ENCODE peak calls at places on chromosomes 3 and 15, in seven cellular contexts. R is cardiac muscle cell; I is H9; U is SHP77 treated with DMSO at 0.1 percent for 48 hours; K is activated T-helper 1 cell treated with anti-CD3 and anti-CD28 coated beads, Interleukin-2, amount 50 U/mL, for 16 hours; E is iPS DF 19.7; Z is smooth muscle cell of the brain vasculature. A is an unnamed sample.
A peak's percentile ranks its signal among the peaks of the same experiment; 100 is the strongest.

GRCh38 chr3:165603196-165603595 is 234.0 kb downstream of the BCHE start:
- DNase-seq in I (no peak), K (no peak), R (no peak), E (no peak), Z (no peak), U (no peak), A (no peak)

GRCh38 chr3:11582123-11582968 is 61.4 kb downstream of the VGLL4 start:
- DNase-seq in E (no peak), I (peak; percentile 61), Z (no peak), U (no peak), K (no peak), R (peak; percentile 94), A (no peak)

GRCh38 chr3:124296416-124296815 is 304.5 kb upstream of the ROPN1 start:
- DNase-seq in K (no peak), I (no peak), U (no peak), R (no peak), E (no peak), Z (no peak), A (no peak)

GRCh38 chr15:73620078-73620477 is 13.1 kb downstream of the NPTN start:
- DNase-seq in R (no peak), U (no peak), Z (no peak), I (no peak), E (no peak), K (no peak), A (no peak)

GRCh38 chr15:98003528-98003927 is 43.0 kb downstream of the ARRDC4 start:
- DNase-seq in R (no peak), K (no peak), I (no peak), Z (no peak), U (no peak), E (no peak), A (no peak)

GRCh38 chr3:128554465-128555097 is 61.6 kb upstream of the GATA2 start:
- DNase-seq in R (no peak), Z (no peak), I (peak; percentile 38), E (no peak), K (no peak), U (no peak), A (no peak)

GRCh38 chr3:56884387-56884786 is 82.6 kb upstream of the ARHGEF3 start:
- DNase-seq in R (no peak), U (no peak), Z (no peak), E (no peak), I (no peak), K (no peak), A (no peak)

GRCh38 chr3:159169828-159170227 is 368.0 kb downstream of the MFSD1 start:
- DNase-seq in U (no peak), I (no peak), K (no peak), E (no peak), Z (peak; percentile 44), R (peak; percentile 42), A (no peak)

GRCh38 chr3:187951452-187952190 is 202.3 kb upstream of the LPP start:
- DNase-seq in E (no peak), K (no peak), U (no peak), Z (no peak), R (no peak), I (no peak), A (no peak)

GRCh38 chr3:33403756-33404155 is 36.4 kb downstream of the UBP1 start:
- DNase-seq in I (no peak), U (no peak), E (no peak), Z (no peak), K (no peak), R (no peak), A (no peak)

GRCh38 chr15:44289352-44289790 is 852 bp downstream of the GOLM2 start:
- DNase-seq in I (no peak), U (no peak), E (no peak), Z (no peak), K (no peak), R (no peak), A (no peak)

GRCh38 chr3:38638354-38638753 is 11.1 kb downstream of the SCN5A start:
- DNase-seq in R (no peak), Z (no peak), K (no peak), E (no peak), U (no peak), I (no peak), A (no peak)

GRCh38 chr3:49500408-49501257 is 30.6 kb downstream of the DAG1 start:
- DNase-seq in U (no peak), Z (peak; percentile 73), K (no peak), R (peak; percentile 96), I (no peak), E (no peak), A (no peak)

GRCh38 chr15:62928242-62928995 is 114.1 kb upstream of the TPM1 start:
- DNase-seq in E (no peak), K (no peak), Z (no peak), I (no peak), R (peak; percentile 93), U (no peak), A (no peak)

GRCh38 chr15:74172751-74173544 is 562 bp upstream of the ISLR start:
- DNase-seq in R (peak; percentile 90), Z (peak; percentile 72), E (no peak), K (no peak), U (no peak), I (peak; percentile 47), A (no peak)

GRCh38 chr3:46470831-46471230 is 6.1 kb upstream of the LTF start:
- DNase-seq in E (no peak), I (peak; percentile 18), Z (no peak), K (no peak), R (no peak), U (no peak), A (no peak)

GRCh38 chr15:78075490-78076230 is 1.9 kb downstream of the TBC1D2B start:
- DNase-seq in Z (peak; percentile 82), K (no peak), I (peak; percentile 59), R (peak; percentile 94), E (peak; percentile 42), U (no peak), A (peak; percentile 56)